ENCODE peak calls at places on chromosomes 5 and 9, in seven cellular contexts. L, J, Y, G, K, B and P are unnamed samples.

GRCh38 chr9:93949073-93949693 is 6.0 kb downstream of the BARX1 start:
- DNase-seq in L (no peak), J (no peak), Y (no peak), G (no peak), K (no peak), B (no peak), P (no peak)

GRCh38 chr5:125263346-125263745 is 516.9 kb upstream of the ZNF608 start:
- DNase-seq in L (no peak), J (no peak), Y (no peak), G (no peak), K (no peak), B (no peak), P (no peak)

GRCh38 chr9:116142706-116143492 is 10.7 kb upstream of the PAPPA start:
- DNase-seq in L (no peak), J (no peak), Y (no peak), G (no peak), K (no peak), B (no peak), P (no peak)

GRCh38 chr5:16617272-16617973 is 626 bp upstream of the RETREG1 start:
- DNase-seq in L (no peak), J (no peak), Y (peak; percentile 32), G (no peak), K (no peak), B (no peak), P (no peak)

GRCh38 chr5:131413605-131414559 is 150.0 kb downstream of the CDC42SE2 start:
- DNase-seq in L (peak; percentile 78), J (no peak), Y (no peak), G (no peak), K (no peak), B (no peak), P (no peak)

GRCh38 chr9:104269996-104270963 is 176.2 kb downstream of the SMC2 start:
- DNase-seq in L (no peak), J (peak; percentile 5), Y (no peak), G (no peak), K (no peak), B (no peak), P (no peak)

GRCh38 chr5:92633821-92634220 is 947.2 kb downstream of the NR2F1-AS1 start:
- DNase-seq in L (no peak), J (no peak), Y (no peak), G (no peak), K (no peak), B (no peak), P (no peak)

GRCh38 chr5:80958611-80959010 is 1.6 kb upstream of the RASGRF2 start:
- DNase-seq in L (no peak), J (no peak), Y (no peak), G (no peak), K (no peak), B (no peak), P (no peak)

GRCh38 chr5:43421450-43422133 is 9.4 kb upstream of the CCL28 start:
- DNase-seq in L (no peak), J (no peak), Y (no peak), G (no peak), K (no peak), B (no peak), P (no peak)

GRCh38 chr9:130693426-130694191 is at the start of gene EXOSC2:
- DNase-seq in L (peak; percentile 99), J (peak; percentile 91), Y (peak; percentile 99), G (peak; percentile 92), K (peak; percentile 98), B (peak; percentile 97), P (peak; percentile 91)

GRCh38 chr9:130693101-130693425 is 517 bp upstream of the EXOSC2 start:
- DNase-seq in L (no peak), J (no peak), Y (no peak), G (no peak), K (no peak), B (no peak), P (no peak)

GRCh38 chr9:130694205-130694604 is 625 bp downstream of the EXOSC2 start:
- DNase-seq in L (peak; percentile 50), J (no peak), Y (no peak), G (no peak), K (no peak), B (no peak), P (no peak)

GRCh38 chr9:130689937-130690700 is 3.5 kb upstream of the EXOSC2 start:
- DNase-seq in L (peak; percentile 84), J (peak; percentile 89), Y (peak; percentile 82), G (no peak), K (peak; percentile 87), B (no peak), P (no peak)

DNA sequence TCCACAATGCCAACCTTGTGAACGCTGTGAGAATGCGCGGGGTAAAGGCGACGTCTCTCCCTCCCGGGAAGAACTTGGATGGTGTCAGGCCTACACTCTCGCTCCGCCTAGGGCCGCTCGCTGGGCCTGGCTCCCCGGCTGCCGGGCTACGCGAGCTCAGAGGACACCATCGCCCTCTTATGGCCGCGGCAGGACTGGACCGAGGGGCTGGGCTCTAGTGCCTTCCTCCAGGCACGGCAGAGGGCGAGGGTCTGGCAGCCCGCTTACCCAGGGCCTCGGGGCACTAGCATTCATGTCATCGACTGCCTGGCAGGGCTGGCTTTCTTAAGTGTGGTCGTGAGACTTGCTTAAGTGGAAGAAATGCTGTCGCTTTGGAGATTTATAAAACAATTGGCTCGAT is 1.2 kb upstream of the EXOSC2 start:
- DNase-seq in L (no peak), J (peak; percentile 29), Y (no peak), G (no peak), K (no peak), B (no peak), P (no peak)
- TF ChIP-seq CTCF in L (no peak), J (no peak), Y (peak; percentile 33), G (peak; percentile 63), K (no peak), B (no peak), P (peak; percentile 72)

GRCh38 chr5:14871573-14872069 is at the start of gene ANKH:
- DNase-seq in L (peak; percentile 84), J (peak; percentile 86), Y (peak; percentile 78), G (peak; percentile 17), K (peak; percentile 82), B (peak; percentile 92), P (peak; percentile 89)
- TF ChIP-seq CTCF in L (peak; percentile 51), J (no peak), Y (peak; percentile 17), G (no peak), K (no peak), B (no peak), P (no peak)

DNA sequence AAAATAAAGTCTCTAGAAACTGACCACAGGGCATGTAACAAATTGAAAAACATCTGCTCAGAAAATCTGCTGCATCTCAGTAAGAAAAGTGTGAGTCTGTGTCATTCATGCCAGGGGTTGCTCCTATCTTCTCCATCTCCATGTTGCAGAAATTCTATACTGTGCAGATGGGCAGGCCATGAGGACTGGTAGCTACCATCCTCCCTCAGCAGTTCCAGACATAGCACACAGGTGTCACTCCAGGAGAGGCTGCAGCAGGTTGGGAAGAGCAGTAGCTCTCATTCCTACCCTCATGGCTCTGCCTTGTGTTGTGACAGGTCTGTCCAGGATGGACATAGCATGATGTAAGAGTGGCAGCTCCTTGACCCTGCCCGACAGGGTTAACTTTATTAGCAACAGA is 173.4 kb downstream of the NDUFS4 start:
- DNase-seq in L (peak; percentile 1), J (peak; percentile 35), Y (no peak), G (no peak), K (no peak), B (no peak), P (no peak)
- TF ChIP-seq CTCF in L (no peak), J (peak; percentile 41), Y (no peak), G (no peak), K (no peak), B (no peak), P (no peak)

GRCh38 chr9:124133752-124134151 is 122.2 kb downstream of the LHX2 start:
- DNase-seq in L (no peak), J (peak; percentile 44), Y (peak; percentile 29), G (no peak), K (peak; percentile 57), B (no peak), P (no peak)
- TF ChIP-seq CTCF in L (no peak), J (no peak), Y (peak; percentile 59), G (peak; percentile 51), K (no peak), B (peak; percentile 24), P (no peak)